ENCODE peak calls at places on chromosomes 12 and 14, in eight cellular contexts. One of them, this sample, is unnamed.
A peak's percentile ranks its signal among the peaks of the same experiment; 100 is the strongest.

GRCh38 chr14:105047283-105048016 is 17.8 kb downstream of the GPR132 start:
- DNase-seq in dorsolateral prefrontal cortex: no peak
- DNase-seq in NCI-H345: no peak
- DNase-seq in globus pallidus: no peak
- DNase-seq in smooth muscle cell of the brain vasculature: no peak
- DNase-seq in activated CD4-positive, alpha-beta T cell treated with anti-CD3 and anti-CD28 coated beads, Interleukin-2, amount 50 U/mL, for 24 hours: no peak
- DNase-seq in memory B cell: no peak
- DNase-seq in body of pancreas: no peak
- DNase-seq in this sample: no peak

GRCh38 chr12:56437430-56438176 is 11.6 kb downstream of the TIMELESS start:
- DNase-seq in globus pallidus: no peak
- DNase-seq in activated CD4-positive, alpha-beta T cell treated with anti-CD3 and anti-CD28 coated beads, Interleukin-2, amount 50 U/mL, for 24 hours: no peak
- DNase-seq in memory B cell: no peak
- DNase-seq in body of pancreas: no peak
- DNase-seq in dorsolateral prefrontal cortex: no peak
- DNase-seq in smooth muscle cell of the brain vasculature: no peak
- DNase-seq in NCI-H345: no peak
- DNase-seq in this sample: no peak

GRCh38 chr14:23704890-23705289 is 68.7 kb downstream of the DHRS2 start:
- DNase-seq in smooth muscle cell of the brain vasculature: no peak
- DNase-seq in dorsolateral prefrontal cortex: no peak
- DNase-seq in NCI-H345: no peak
- DNase-seq in memory B cell: no peak
- DNase-seq in globus pallidus: no peak
- DNase-seq in activated CD4-positive, alpha-beta T cell treated with anti-CD3 and anti-CD28 coated beads, Interleukin-2, amount 50 U/mL, for 24 hours: no peak
- DNase-seq in body of pancreas: no peak
- DNase-seq in this sample: no peak

GRCh38 chr12:124514996-124515932 is 52.1 kb downstream of the NCOR2 start:
- DNase-seq in NCI-H345: no peak
- DNase-seq in activated CD4-positive, alpha-beta T cell treated with anti-CD3 and anti-CD28 coated beads, Interleukin-2, amount 50 U/mL, for 24 hours: no peak
- DNase-seq in body of pancreas: no peak
- DNase-seq in memory B cell: no peak
- DNase-seq in dorsolateral prefrontal cortex: no peak
- DNase-seq in globus pallidus: no peak
- DNase-seq in smooth muscle cell of the brain vasculature: no peak
- DNase-seq in this sample: no peak

GRCh38 chr14:75821828-75822521 is 159.8 kb downstream of the TGFB3 start:
- DNase-seq in globus pallidus: no peak
- DNase-seq in memory B cell: no peak
- DNase-seq in NCI-H345: no peak
- DNase-seq in body of pancreas: no peak
- DNase-seq in activated CD4-positive, alpha-beta T cell treated with anti-CD3 and anti-CD28 coated beads, Interleukin-2, amount 50 U/mL, for 24 hours: no peak
- DNase-seq in smooth muscle cell of the brain vasculature: no peak
- DNase-seq in dorsolateral prefrontal cortex: no peak
- DNase-seq in this sample: no peak

GRCh38 chr14:99374964-99375363 is 103.0 kb upstream of the BCL11B start:
- DNase-seq in dorsolateral prefrontal cortex: no peak
- DNase-seq in smooth muscle cell of the brain vasculature: no peak
- DNase-seq in activated CD4-positive, alpha-beta T cell treated with anti-CD3 and anti-CD28 coated beads, Interleukin-2, amount 50 U/mL, for 24 hours: no peak
- DNase-seq in globus pallidus: no peak
- DNase-seq in NCI-H345: no peak
- DNase-seq in body of pancreas: no peak
- DNase-seq in memory B cell: no peak
- DNase-seq in this sample: no peak

GRCh38 chr12:30823140-30823669 is 68.5 kb upstream of the CAPRIN2 start:
- DNase-seq in NCI-H345: no peak
- DNase-seq in activated CD4-positive, alpha-beta T cell treated with anti-CD3 and anti-CD28 coated beads, Interleukin-2, amount 50 U/mL, for 24 hours: peak; percentile 9
- DNase-seq in dorsolateral prefrontal cortex: no peak
- DNase-seq in smooth muscle cell of the brain vasculature: no peak
- DNase-seq in memory B cell: no peak
- DNase-seq in globus pallidus: no peak
- DNase-seq in body of pancreas: peak; percentile 62
- DNase-seq in this sample: peak; percentile 19

GRCh38 chr14:64848239-64848638 is 31.5 kb downstream of the SPTB start:
- DNase-seq in smooth muscle cell of the brain vasculature: no peak
- DNase-seq in NCI-H345: no peak
- DNase-seq in globus pallidus: no peak
- DNase-seq in dorsolateral prefrontal cortex: no peak
- DNase-seq in memory B cell: no peak
- DNase-seq in activated CD4-positive, alpha-beta T cell treated with anti-CD3 and anti-CD28 coated beads, Interleukin-2, amount 50 U/mL, for 24 hours: no peak
- DNase-seq in body of pancreas: no peak
- DNase-seq in this sample: no peak

GRCh38 chr14:87332001-87332400 is 661.0 kb downstream of the GALC start:
- DNase-seq in smooth muscle cell of the brain vasculature: no peak
- DNase-seq in globus pallidus: no peak
- DNase-seq in activated CD4-positive, alpha-beta T cell treated with anti-CD3 and anti-CD28 coated beads, Interleukin-2, amount 50 U/mL, for 24 hours: no peak
- DNase-seq in memory B cell: no peak
- DNase-seq in dorsolateral prefrontal cortex: no peak
- DNase-seq in body of pancreas: no peak
- DNase-seq in NCI-H345: no peak
- DNase-seq in this sample: no peak

GRCh38 chr12:116087962-116088361 is 189.5 kb downstream of the MED13L start:
- DNase-seq in NCI-H345: no peak
- DNase-seq in body of pancreas: no peak
- DNase-seq in smooth muscle cell of the brain vasculature: no peak
- DNase-seq in memory B cell: no peak
- DNase-seq in activated CD4-positive, alpha-beta T cell treated with anti-CD3 and anti-CD28 coated beads, Interleukin-2, amount 50 U/mL, for 24 hours: no peak
- DNase-seq in dorsolateral prefrontal cortex: no peak
- DNase-seq in globus pallidus: no peak
- DNase-seq in this sample: no peak

This sample was measured in GM12892.